ENCODE peak calls at places on chromosomes 13 and 19, in eight cellular contexts. S is stomach; B is bronchial epithelial cell; K is HFF-Myc; T is effector memory CD4-positive, alpha-beta T cell; G is choroid plexus epithelial cell; W is BE2C; J is fibroblast of mammary gland. I is an unnamed sample.

GRCh38 chr13:75881109-75881775 is 245.1 kb downstream of the LMO7 start:
- DNase-seq in S (no peak), B (no peak), K (no peak), T (no peak), G (peak), W (no peak), J (no peak), I (no peak)

GRCh38 chr19:13765395-13766094 is 1.2 kb downstream of the MRI1 start:
- DNase-seq in S (no peak), B (no peak), K (no peak), T (no peak), G (no peak), W (no peak), J (no peak), I (no peak)

GRCh38 chr13:78258304-78258703 is 339.7 kb upstream of the EDNRB start:
- DNase-seq in S (no peak), B (no peak), K (no peak), T (no peak), G (no peak), W (no peak), J (no peak), I (no peak)

GRCh38 chr13:114082849-114083645 is 49.4 kb downstream of the RASA3 start:
- DNase-seq in S (no peak), B (no peak), K (no peak), T (no peak), G (no peak), W (no peak), J (peak), I (no peak)

GRCh38 chr19:10135551-10136334 is 16.0 kb upstream of the EIF3G start:
- DNase-seq in S (no peak), B (peak), K (no peak), T (no peak), G (no peak), W (no peak), J (no peak), I (no peak)

GRCh38 chr13:98977568-98978270 is at the start of gene DOCK9:
- DNase-seq in S (peak), B (no peak), K (no peak), T (no peak), G (peak), W (no peak), J (peak), I (peak)

GRCh38 chr13:50124536-50125305 is 109.5 kb downstream of the KCNRG start:
- DNase-seq in S (peak), B (peak), K (no peak), T (peak), G (peak), W (peak), J (peak), I (no peak)

GRCh38 chr19:33349319-33350289 is 23.9 kb upstream of the CEBPG start:
- DNase-seq in S (no peak), B (peak), K (no peak), T (no peak), G (no peak), W (no peak), J (no peak), I (no peak)

GRCh38 chr19:8084152-8084551 is 31.6 kb downstream of the CCL25 start:
- DNase-seq in S (no peak), B (no peak), K (no peak), T (no peak), G (no peak), W (no peak), J (no peak), I (no peak)

GRCh38 chr13:113970810-113971470 is 2.9 kb downstream of the C13orf46 start:
- DNase-seq in S (peak), B (peak), K (no peak), T (no peak), G (peak), W (no peak), J (peak), I (no peak)

GRCh38 chr13:97659602-97660001 is 225.6 kb downstream of the RAP2A start:
- DNase-seq in S (no peak), B (no peak), K (no peak), T (no peak), G (peak), W (peak), J (peak), I (no peak)

DNA sequence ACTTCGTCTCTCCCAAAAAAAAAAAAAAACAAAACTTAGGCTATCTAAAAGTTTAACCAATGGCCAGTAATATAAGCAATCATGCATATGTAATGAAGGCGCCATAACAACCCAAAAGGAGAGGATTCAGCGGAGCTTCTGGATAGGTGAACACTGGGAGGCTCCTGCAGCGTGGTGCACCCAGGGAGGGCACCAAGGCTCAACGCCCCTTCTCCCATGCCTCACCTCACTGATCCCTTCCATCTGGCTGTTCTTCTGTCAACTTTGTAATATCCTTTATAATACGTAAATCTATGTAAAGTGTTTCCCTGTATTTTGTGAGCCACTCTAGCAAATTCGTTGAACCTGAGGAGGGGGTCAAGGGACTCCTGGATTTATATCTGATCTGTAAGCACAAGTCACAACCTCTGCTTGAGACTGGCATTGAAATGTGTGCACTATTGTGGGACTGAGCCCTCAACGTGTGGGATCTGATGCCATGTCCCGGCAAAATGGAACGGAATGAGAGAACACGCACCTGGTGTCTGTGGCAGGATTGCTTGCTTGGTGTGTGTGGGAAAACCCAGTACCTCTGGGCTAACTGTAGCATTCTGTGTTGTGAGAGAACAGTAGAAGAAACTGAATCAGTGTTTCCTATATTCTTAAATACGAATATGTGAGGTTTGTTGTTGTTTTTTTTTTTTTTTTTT is 520 bp upstream of the ZNF665 start:
- DNase-seq in S (no peak), B (no peak), K (no peak), T (no peak), G (no peak), W (no peak), J (no peak), I (no peak)
- H3K4me3 ChIP-seq in S (peak), B (peak), K (no peak), T (no peak), G (peak), W (peak), J (peak), I (no peak)

GRCh38 chr19:1942078-1942933 is 1.3 kb downstream of the CSNK1G2 start:
- DNase-seq in S (peak), B (peak), K (peak), T (peak), G (peak), W (peak), J (peak), I (peak)

GRCh38 chr19:1944088-1944915 is 3.3 kb downstream of the CSNK1G2 start:
- DNase-seq in S (peak), B (no peak), K (no peak), T (no peak), G (no peak), W (no peak), J (no peak), I (no peak)

GRCh38 chr19:1942934-1943555 is 2.1 kb downstream of the CSNK1G2 start:
- DNase-seq in S (no peak), B (no peak), K (no peak), T (no peak), G (peak), W (no peak), J (no peak), I (no peak)

GRCh38 chr19:1943661-1944087 is 2.7 kb downstream of the CSNK1G2 start:
- DNase-seq in S (no peak), B (no peak), K (no peak), T (no peak), G (no peak), W (no peak), J (no peak), I (no peak)

DNA sequence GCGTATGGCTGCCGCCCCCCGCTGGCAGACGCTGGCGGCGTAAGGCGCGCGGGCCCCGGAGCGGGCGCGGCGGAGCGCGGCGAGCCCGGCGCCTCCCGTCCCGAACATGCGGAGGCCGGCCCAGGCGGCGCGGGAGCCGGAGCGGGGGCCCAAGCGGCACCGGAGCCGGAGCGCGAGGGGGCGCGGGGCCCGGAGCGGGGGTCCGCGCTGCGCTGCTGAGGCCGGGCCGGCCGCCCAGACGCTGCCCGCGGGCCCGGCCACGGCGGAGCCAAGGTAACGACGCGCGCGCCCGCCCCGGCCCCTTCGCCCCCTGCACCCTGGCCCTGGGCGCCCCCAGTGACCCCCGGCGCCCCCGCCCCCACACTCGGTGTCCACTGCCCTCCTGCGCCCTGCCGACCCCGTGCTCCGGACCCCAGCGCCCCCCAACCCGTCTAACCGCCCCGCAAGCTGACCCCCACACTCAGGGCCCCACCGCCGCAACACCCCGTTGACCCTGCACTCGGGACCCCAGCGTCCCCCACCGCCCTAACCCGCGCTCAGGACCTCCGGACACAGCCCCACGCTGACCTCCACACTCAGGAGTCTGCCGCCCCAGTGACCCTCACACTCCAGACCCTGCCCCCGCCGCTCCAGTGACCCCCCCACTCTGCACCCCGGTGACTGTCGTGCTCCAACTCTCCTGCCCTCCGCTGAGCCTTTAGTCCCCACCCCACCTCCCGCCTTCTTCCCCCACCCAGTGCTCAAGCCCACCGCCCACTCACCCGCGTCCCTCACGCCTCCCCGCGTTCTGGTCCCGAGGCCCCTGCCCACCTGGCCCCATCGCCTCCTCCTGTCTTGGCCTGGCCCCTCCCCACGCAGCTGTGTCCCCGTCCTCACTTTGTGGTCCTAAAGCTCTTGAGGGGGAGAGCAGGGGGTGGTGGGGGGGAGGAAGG is at the start of gene CSNK1G2:
- DNase-seq in S (no peak), B (no peak), K (no peak), T (no peak), G (no peak), W (no peak), J (no peak), I (peak)
- H3K4me3 ChIP-seq in S (peak), B (peak), K (peak), T (peak), G (peak), W (peak), J (peak), I (peak)

GRCh38 chr13:44373247-44373600 is 400 bp upstream of the SERP2 start:
- DNase-seq in S (no peak), B (no peak), K (no peak), T (no peak), G (no peak), W (no peak), J (no peak), I (no peak)

GRCh38 chr13:44378277-44378676 is 4.7 kb downstream of the SERP2 start:
- DNase-seq in S (no peak), B (no peak), K (no peak), T (no peak), G (no peak), W (no peak), J (no peak), I (no peak)

GRCh38 chr13:44371421-44371820 is 2.2 kb upstream of the SERP2 start:
- DNase-seq in S (no peak), B (no peak), K (no peak), T (no peak), G (no peak), W (no peak), J (no peak), I (no peak)

GRCh38 chr13:44374348-44374712 is 706 bp downstream of the SERP2 start:
- DNase-seq in S (no peak), B (no peak), K (no peak), T (no peak), G (no peak), W (no peak), J (peak), I (no peak)

DNA sequence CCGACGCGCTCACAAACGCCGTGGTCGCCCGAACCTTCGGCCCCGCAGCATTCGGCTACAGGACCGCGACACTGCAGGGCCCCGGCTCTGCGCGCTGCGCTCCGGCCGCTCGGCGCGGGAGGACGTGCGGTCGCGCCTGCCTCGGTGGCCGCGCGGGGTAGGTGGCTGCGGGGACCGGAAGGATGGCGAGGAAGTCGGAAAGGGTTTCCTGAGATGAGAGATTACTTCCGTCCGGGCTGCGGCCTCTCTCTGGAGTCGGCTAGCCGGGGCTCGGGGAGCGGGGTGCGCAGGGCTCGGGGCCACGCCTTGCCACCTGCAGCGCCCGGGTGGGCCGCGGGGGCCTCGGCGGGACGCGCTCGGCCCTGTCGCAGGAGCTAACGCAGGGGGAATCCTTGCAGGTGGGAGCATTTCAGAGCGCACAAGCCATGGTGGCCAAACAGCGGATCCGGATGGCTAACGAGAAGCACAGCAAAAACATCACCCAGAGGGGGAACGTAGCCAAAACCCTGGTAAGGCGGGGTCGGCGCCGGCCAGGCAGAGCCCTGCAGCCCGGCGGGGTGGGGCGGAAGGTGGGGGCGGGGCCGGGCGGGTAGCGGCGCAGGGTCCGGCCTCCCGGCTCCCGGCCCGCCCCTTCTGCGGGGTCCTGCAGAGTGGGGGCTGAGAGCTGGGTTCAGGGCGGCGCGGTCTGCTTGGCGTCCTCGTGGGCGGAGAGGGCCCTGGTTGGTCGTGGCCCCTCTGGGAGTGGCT is at the start of gene SERP2:
- DNase-seq in S (no peak), B (no peak), K (no peak), T (no peak), G (no peak), W (peak), J (peak), I (no peak)
- H3K4me3 ChIP-seq in S (peak), B (peak), K (peak), T (no peak), G (peak), W (peak), J (peak), I (no peak)

DNA sequence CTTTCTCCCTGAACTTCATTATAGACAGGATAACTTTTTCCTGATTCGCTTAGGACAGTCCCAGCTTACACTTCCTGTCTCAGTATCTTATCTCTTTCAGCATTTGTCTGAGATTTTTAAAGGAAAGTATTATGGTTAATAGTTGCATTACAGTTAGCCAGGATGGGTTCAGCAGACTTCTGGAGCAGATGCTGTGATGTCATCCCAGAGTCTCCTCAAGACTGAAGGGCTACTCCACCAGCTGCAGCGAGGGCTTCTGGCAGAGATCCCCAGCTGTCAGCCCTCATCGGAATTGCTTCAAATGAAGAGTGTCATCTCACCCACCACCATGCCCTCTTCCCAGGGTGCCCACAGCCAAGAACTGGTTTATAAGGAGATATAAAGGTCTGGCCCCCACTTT is 84.3 kb downstream of the FAM216B start:
- DNase-seq in S (no peak), B (no peak), K (no peak), T (no peak), G (peak), W (peak), J (no peak), I (no peak)
- H3K4me3 ChIP-seq in S (no peak), B (no peak), K (no peak), T (no peak), G (peak), W (peak), J (no peak), I (no peak)

DNA sequence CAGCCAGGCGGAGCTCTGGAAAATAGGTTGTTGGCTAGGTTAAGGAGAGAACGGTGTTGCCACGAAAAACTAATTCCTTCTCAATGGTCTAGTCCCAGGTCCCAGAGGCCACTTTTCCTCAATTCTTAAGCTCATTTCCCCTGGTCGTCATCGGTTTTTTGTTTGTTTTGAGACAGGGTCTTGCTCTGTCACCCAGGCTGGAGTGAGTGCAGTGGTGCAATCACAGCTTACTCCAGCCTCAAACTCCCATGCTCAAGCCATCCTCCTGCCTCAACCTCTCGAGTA is 1.2 kb downstream of the SF3A2 start:
- DNase-seq in S (no peak), B (no peak), K (no peak), T (no peak), G (no peak), W (no peak), J (no peak), I (no peak)
- H3K4me3 ChIP-seq in S (peak), B (peak), K (peak), T (peak), G (peak), W (peak), J (peak), I (peak)

DNA sequence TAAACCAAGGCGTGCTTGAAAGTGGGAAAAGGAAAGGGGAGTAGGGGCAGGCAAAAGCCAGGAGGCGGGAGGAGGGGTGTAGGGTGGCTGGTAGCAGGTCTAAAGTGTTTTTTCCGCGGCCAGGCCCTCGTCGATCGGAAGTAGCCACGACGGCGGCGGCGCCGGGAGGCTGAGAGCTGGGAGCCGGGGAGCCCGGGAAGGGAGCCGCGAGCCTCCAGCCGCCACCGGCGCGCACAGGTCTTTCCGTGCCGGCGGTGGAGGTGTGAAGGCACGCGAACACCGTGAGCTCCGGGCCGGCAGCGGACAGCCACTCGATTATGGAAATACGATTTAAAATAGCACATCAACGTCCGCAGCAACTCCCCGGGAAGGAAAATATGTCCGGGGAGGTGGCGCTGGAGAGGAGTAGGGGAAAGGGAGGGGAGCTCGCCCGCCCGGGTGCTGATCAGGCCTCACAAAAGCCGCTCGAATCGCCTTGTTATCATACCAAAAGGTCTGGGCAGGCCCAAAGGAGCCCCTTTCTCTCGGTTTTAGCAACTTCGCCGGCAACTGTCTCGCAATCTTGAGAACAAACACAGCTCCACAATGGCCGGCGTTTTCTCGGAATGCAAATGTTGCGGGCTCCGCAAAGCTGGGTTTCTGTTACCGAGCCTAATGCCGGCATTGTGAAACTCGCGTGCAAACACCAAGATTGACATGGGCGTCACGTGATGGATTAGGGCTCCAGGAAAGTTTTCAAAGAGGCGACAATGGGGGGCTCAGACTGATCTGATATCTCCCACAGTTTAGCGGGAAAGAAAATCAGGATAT is 2.9 kb upstream of the PCDH8 start:
- DNase-seq in S (peak), B (no peak), K (no peak), T (no peak), G (peak), W (peak), J (no peak), I (no peak)
- H3K4me3 ChIP-seq in S (peak), B (peak), K (peak), T (peak), G (peak), W (peak), J (peak), I (no peak)